ENCODE peak calls at places on chromosomes 16 and 17, in ten cellular contexts. R is NCI-H1092; Q is non-pigmented ciliary epithelial cell; C is ureter; M is activated naive CD8-positive, alpha-beta T cell treated with anti-CD3 and anti-CD28 coated beads, Interleukin-2, amount 50 U/mL, for 24 hours; E is stimulated activated CD4-positive, alpha-beta T cell treated with anti-CD3 and anti-CD28 coated beads, Interleukin-2, amount 100 ng/mL, for 48 hours; G is SW480; O is NCI-H1436; F is A673; X is esophagus squamous epithelium. Z is an unnamed sample.

GRCh38 chr16:66588981-66589713 is 9.9 kb downstream of the CMTM2 start:
- DNase-seq in R (no peak), Q (no peak), C (no peak), M (peak; percentile 62), E (peak; percentile 37), G (no peak), O (no peak), F (peak; percentile 35), X (no peak), Z (no peak)

GRCh38 chr17:49582789-49583188 is 7.1 kb downstream of the NXPH3 start:
- DNase-seq in R (no peak), Q (no peak), C (no peak), M (no peak), E (no peak), G (no peak), O (no peak), F (no peak), X (no peak), Z (no peak)

GRCh38 chr16:89437991-89438390 is 52.4 kb downstream of the ANKRD11 start:
- DNase-seq in R (no peak), Q (no peak), C (no peak), M (no peak), E (no peak), G (no peak), O (no peak), F (no peak), X (no peak), Z (no peak)

GRCh38 chr17:45317113-45317820 is 447 bp upstream of the MAP3K14 start:
- DNase-seq in R (peak; percentile 100), Q (peak; percentile 100), C (peak; percentile 100), M (peak; percentile 100), E (peak; percentile 99), G (peak; percentile 100), O (peak; percentile 100), F (peak; percentile 98), X (peak; percentile 99), Z (peak; percentile 98)

GRCh38 chr16:50592996-50593395 is 44.8 kb downstream of the NKD1 start:
- DNase-seq in R (no peak), Q (no peak), C (no peak), M (no peak), E (no peak), G (no peak), O (no peak), F (no peak), X (no peak), Z (no peak)

GRCh38 chr17:44223574-44224046 is 4.1 kb upstream of the UBTF start:
- DNase-seq in R (no peak), Q (no peak), C (no peak), M (no peak), E (no peak), G (no peak), O (no peak), F (no peak), X (no peak), Z (no peak)

GRCh38 chr17:75625813-75626486 is 7.3 kb upstream of the SMIM5 start:
- DNase-seq in R (peak; percentile 11), Q (no peak), C (no peak), M (peak; percentile 23), E (no peak), G (peak; percentile 25), O (peak; percentile 37), F (peak; percentile 44), X (no peak), Z (no peak)

GRCh38 chr17:50052822-50053653 is 2.9 kb upstream of the ITGA3 start:
- DNase-seq in R (no peak), Q (no peak), C (no peak), M (no peak), E (no peak), G (no peak), O (no peak), F (no peak), X (no peak), Z (no peak)